ENCODE peak calls at places on chromosome 10, in nine cellular contexts. Z is foreskin melanocyte, N is 8988T, O is aorta, T is endothelial cell, C is cardiac fibroblast, G is colonic mucosa, V is mucosa of gallbladder, Y is H4. R is an unnamed sample.

GRCh38 chr10:36574212-36574611 is 551.2 kb upstream of the ANKRD30A start:
- DNase-seq in O (no peak), T (no peak), Z (peak; percentile 13), Y (no peak), N (no peak), V (no peak), C (peak; percentile 32), G (no peak), R (no peak)

GRCh38 chr10:63917363-63917762 is 396.2 kb downstream of the REEP3 start:
- DNase-seq in T (no peak), Y (no peak), V (no peak), Z (peak; percentile 29), C (no peak), O (no peak), N (no peak), G (no peak), R (no peak)

GRCh38 chr10:23157691-23158369 is 34.3 kb upstream of the PTF1A start:
- DNase-seq in C (peak; percentile 52), V (no peak), Y (peak; percentile 49), O (no peak), T (no peak), N (no peak), G (no peak), Z (no peak), R (no peak)

GRCh38 chr10:125629758-125630376 is 53.1 kb downstream of the TEX36 start:
- DNase-seq in C (peak; percentile 38), T (no peak), V (no peak), Y (peak; percentile 68), O (no peak), G (no peak), N (no peak), Z (peak; percentile 16), R (no peak)

GRCh38 chr10:97765201-97765600 is 6.6 kb downstream of the SFRP5 start:
- DNase-seq in C (no peak), Z (no peak), O (no peak), V (no peak), Y (no peak), T (no peak), G (peak; percentile 34), N (no peak), R (no peak)

GRCh38 chr10:28788767-28789166 is 111.4 kb downstream of the BAMBI start:
- DNase-seq in C (no peak), O (no peak), V (no peak), G (no peak), Z (peak; percentile 62), T (no peak), Y (no peak), N (no peak), R (no peak)

GRCh38 chr10:76984559-76985443 is 652.8 kb downstream of the KCNMA1 start:
- DNase-seq in T (peak; percentile 75), Y (peak; percentile 73), C (peak; percentile 83), N (no peak), G (peak; percentile 72), V (peak; percentile 57), O (peak; percentile 71), Z (no peak), R (peak; percentile 2)

GRCh38 chr10:34427911-34428216 is 387.2 kb downstream of the PARD3 start:
- DNase-seq in T (no peak), Z (no peak), N (no peak), C (no peak), V (no peak), Y (no peak), G (no peak), O (no peak), R (no peak)

GRCh38 chr10:70286616-70287015 is 2.8 kb upstream of the NPFFR1 start:
- DNase-seq in V (no peak), G (no peak), T (no peak), C (no peak), Y (no peak), O (no peak), N (no peak), Z (no peak), R (no peak)

GRCh38 chr10:22550732-22551131 is 163.6 kb downstream of the PIP4K2A start:
- DNase-seq in V (peak; percentile 28), N (peak; percentile 49), T (peak; percentile 75), Z (no peak), O (no peak), Y (no peak), C (peak; percentile 44), G (peak; percentile 48), R (peak; percentile 58)

GRCh38 chr10:83941189-83941588 is 198.1 kb upstream of the GHITM start:
- DNase-seq in O (no peak), N (no peak), T (no peak), V (no peak), Z (no peak), Y (no peak), C (no peak), G (no peak), R (no peak)

GRCh38 chr10:43671659-43672555 is 23.2 kb upstream of the ZNF32 start:
- DNase-seq in O (no peak), N (peak; percentile 83), Z (peak; percentile 30), Y (peak; percentile 80), V (peak; percentile 53), G (peak; percentile 55), C (peak; percentile 85), T (peak; percentile 62), R (no peak)

GRCh38 chr10:89339860-89340259 is 12.1 kb downstream of the IFIT3 start:
- DNase-seq in C (no peak), Z (no peak), G (no peak), V (no peak), T (no peak), Y (no peak), N (no peak), O (no peak), R (no peak)

GRCh38 chr10:75187961-75188426 is 22.6 kb upstream of the VDAC2 start:
- DNase-seq in V (peak; percentile 64), N (peak; percentile 49), O (no peak), T (peak; percentile 47), C (peak; percentile 80), Y (peak; percentile 66), Z (peak; percentile 29), G (peak; percentile 64), R (peak; percentile 45)

GRCh38 chr10:113000876-113001598 is 51.0 kb downstream of the TCF7L2 start:
- DNase-seq in G (peak; percentile 37), Z (no peak), V (peak; percentile 38), Y (no peak), C (no peak), T (no peak), O (no peak), N (no peak), R (no peak)

GRCh38 chr10:3067045-3067858 is at the start of gene PFKP:
- DNase-seq in V (peak; percentile 37), N (peak; percentile 77), Y (no peak), G (peak; percentile 72), O (no peak), T (peak; percentile 33), Z (no peak), C (peak; percentile 28), R (peak; percentile 34)

GRCh38 chr10:16545126-16545736 is 23.6 kb upstream of the C1QL3 start:
- DNase-seq in Z (peak; percentile 51), Y (no peak), C (peak; percentile 61), O (no peak), T (no peak), V (peak; percentile 12), N (peak; percentile 40), G (no peak), R (no peak)

GRCh38 chr10:44828515-44829142 is 82.5 kb upstream of the TMEM72 start:
- DNase-seq in Z (no peak), O (no peak), C (no peak), G (no peak), N (no peak), T (no peak), V (no peak), Y (no peak), R (no peak)

GRCh38 chr10:73931767-73932624 is 21.1 kb downstream of the PLAU start:
- DNase-seq in O (no peak), V (peak; percentile 57), Z (no peak), G (peak; percentile 40), C (no peak), T (no peak), Y (peak; percentile 64), N (peak; percentile 60), R (peak; percentile 55)

GRCh38 chr10:7399533-7399932 is 11.3 kb downstream of the SFMBT2 start:
- DNase-seq in Z (no peak), C (no peak), N (no peak), O (no peak), V (no peak), Y (no peak), T (no peak), G (no peak), R (no peak)

R was measured in effector memory CD4-positive, alpha-beta T cell.